ENCODE peak calls at places on chromosomes 16 and 17, in eight cellular contexts. K, T, Z, E, U, M, D and W are unnamed samples.

GRCh38 chr16:59645194-59645593 is 911.1 kb upstream of the GOT2 start:
- DNase-seq in K (no peak), T (no peak), Z (no peak), E (no peak), U (no peak), M (no peak), D (no peak), W (no peak)

GRCh38 chr16:89371386-89371785 is 119.0 kb downstream of the ANKRD11 start:
- DNase-seq in K (no peak), T (no peak), Z (no peak), E (no peak), U (no peak), M (no peak), D (no peak), W (no peak)

GRCh38 chr17:38572665-38573365 is 32.9 kb downstream of the SRCIN1 start:
- DNase-seq in K (no peak), T (no peak), Z (peak; percentile 82), E (peak; percentile 13), U (peak; percentile 67), M (peak; percentile 77), D (peak; percentile 37), W (no peak)

GRCh38 chr16:30700491-30700890 is 1.5 kb downstream of the SRCAP start:
- DNase-seq in K (no peak), T (no peak), Z (no peak), E (no peak), U (no peak), M (no peak), D (no peak), W (no peak)

GRCh38 chr17:56171186-56171959 is 18.1 kb downstream of the ANKFN1 start:
- DNase-seq in K (no peak), T (no peak), Z (no peak), E (no peak), U (no peak), M (no peak), D (no peak), W (no peak)

GRCh38 chr17:12107905-12108304 is 87.2 kb downstream of the MAP2K4 start:
- DNase-seq in K (no peak), T (no peak), Z (no peak), E (peak; percentile 51), U (no peak), M (no peak), D (no peak), W (no peak)

GRCh38 chr17:80371196-80371595 is 43.8 kb upstream of the ENDOV start:
- DNase-seq in K (no peak), T (no peak), Z (peak; percentile 46), E (no peak), U (no peak), M (no peak), D (no peak), W (no peak)

GRCh38 chr16:79758615-79759346 is 158.2 kb upstream of the MAF start:
- DNase-seq in K (no peak), T (no peak), Z (no peak), E (peak; percentile 3), U (no peak), M (no peak), D (no peak), W (no peak)

GRCh38 chr17:8700546-8700945 is 44.1 kb downstream of the CCDC42 start:
- DNase-seq in K (no peak), T (no peak), Z (no peak), E (no peak), U (no peak), M (no peak), D (no peak), W (no peak)

GRCh38 chr16:2428051-2428786 is 1.0 kb upstream of the CCNF start:
- DNase-seq in K (no peak), T (no peak), Z (no peak), E (peak; percentile 22), U (peak; percentile 34), M (peak; percentile 58), D (no peak), W (peak; percentile 73)

GRCh38 chr16:21083729-21084268 is 66.8 kb downstream of the DNAH3 start:
- DNase-seq in K (no peak), T (peak; percentile 52), Z (no peak), E (peak; percentile 64), U (peak; percentile 37), M (peak; percentile 93), D (no peak), W (no peak)

GRCh38 chr16:3129137-3130131 is 5.4 kb upstream of the ZNF213 start:
- DNase-seq in K (no peak), T (peak; percentile 87), Z (peak; percentile 80), E (peak; percentile 74), U (peak; percentile 58), M (peak; percentile 94), D (peak; percentile 77), W (peak; percentile 84)

GRCh38 chr17:77281024-77281903 is 140.5 kb downstream of the SEC14L1 start:
- DNase-seq in K (no peak), T (peak; percentile 51), Z (peak; percentile 92), E (peak; percentile 80), U (peak; percentile 88), M (peak; percentile 80), D (peak; percentile 18), W (no peak)

GRCh38 chr16:67528870-67529638 is 425 bp downstream of the RIPOR1 start:
- DNase-seq in K (no peak), T (no peak), Z (peak; percentile 92), E (peak; percentile 33), U (no peak), M (peak; percentile 63), D (no peak), W (peak; percentile 80)

GRCh38 chr17:10705727-10706126 is 8.3 kb downstream of the ADPRM start:
- DNase-seq in K (no peak), T (no peak), Z (no peak), E (no peak), U (no peak), M (no peak), D (no peak), W (no peak)

GRCh38 chr17:41771389-41772206 is 14.9 kb downstream of the JUP start:
- DNase-seq in K (no peak), T (no peak), Z (peak; percentile 19), E (no peak), U (no peak), M (no peak), D (no peak), W (peak; percentile 59)